ENCODE peak calls at places on chromosomes 13 and 19, in five cellular contexts. N is stimulated activated CD4-positive, alpha-beta T cell treated with anti-CD3 and anti-CD28 coated beads, Interleukin-12 subunit alpha, Interleukin-12 subunit beta, amount 100 ng/mL, for 4 hours; B is mesenchymal stem cell; I is RKO; G is lower lobe of right lung. F is an unnamed sample.

GRCh38 chr19:10226376-10227214 is 4.5 kb downstream of the S1PR2 start:
- DNase-seq in G (peak), B (peak), I (no peak), N (no peak), F (no peak)

GRCh38 chr19:289651-290538 is 1.3 kb downstream of the PLPP2 start:
- DNase-seq in I (peak), N (no peak), B (peak), G (peak), F (peak)

GRCh38 chr19:6402834-6403608 is 10.1 kb upstream of the GTF2F1 start:
- DNase-seq in N (no peak), G (no peak), I (no peak), B (no peak), F (no peak)

GRCh38 chr13:27211771-27212364 is 39.5 kb upstream of the RPL21 start:
- DNase-seq in G (no peak), I (peak), N (no peak), B (peak), F (no peak)

GRCh38 chr19:33302974-33303790 is 848 bp upstream of the CEBPA start:
- DNase-seq in G (peak), N (no peak), B (peak), I (peak), F (peak)

GRCh38 chr19:10864538-10864899 is 6.8 kb upstream of the CARM1 start:
- DNase-seq in N (peak), I (peak), G (peak), B (peak), F (peak)

GRCh38 chr13:59364508-59365187 is 799.1 kb downstream of the DIAPH3 start:
- DNase-seq in G (no peak), I (no peak), N (no peak), B (no peak), F (no peak)

GRCh38 chr13:51644649-51645048 is 60.4 kb downstream of the WDFY2 start:
- DNase-seq in I (no peak), B (peak), N (no peak), G (no peak), F (no peak)

GRCh38 chr13:26036383-26036782 is 15.4 kb downstream of the SHISA2 start:
- DNase-seq in B (no peak), N (no peak), G (no peak), I (no peak), F (no peak)

GRCh38 chr19:55370305-55370988 is at the start of gene IL11:
- DNase-seq in I (peak), N (no peak), B (peak), G (no peak), F (no peak)

GRCh38 chr19:31220540-31220939 is 128.7 kb downstream of the TSHZ3 start:
- DNase-seq in B (no peak), G (no peak), N (no peak), I (peak), F (no peak)

GRCh38 chr13:99661791-99662190 is 160.5 kb downstream of the TM9SF2 start:
- DNase-seq in N (no peak), G (no peak), B (no peak), I (no peak), F (no peak)

GRCh38 chr13:73870970-73871935 is 263.0 kb downstream of the KLF12 start:
- DNase-seq in B (peak), N (no peak), I (peak), G (no peak), F (no peak)

GRCh38 chr19:55345818-55346724 is 6.4 kb downstream of the KMT5C start:
- DNase-seq in G (peak), I (no peak), N (no peak), B (no peak), F (no peak)

GRCh38 chr19:46919324-46919723 is 58.5 kb downstream of the ARHGAP35 start:
- DNase-seq in N (no peak), I (peak), B (peak), G (no peak), F (no peak)

GRCh38 chr19:13835791-13836723 is 40.8 kb downstream of the ZSWIM4 start:
- DNase-seq in N (no peak), I (no peak), B (peak), G (peak), F (no peak)

GRCh38 chr13:30192320-30193093 is 114.8 kb downstream of the KATNAL1 start:
- DNase-seq in I (no peak), N (no peak), B (no peak), G (no peak), F (no peak)

GRCh38 chr13:26498524-26499208 is 58.8 kb upstream of the WASF3 start:
- DNase-seq in I (no peak), G (no peak), N (no peak), B (peak), F (no peak)

GRCh38 chr13:45807520-45808099 is 43.9 kb downstream of the SIAH3 start:
- DNase-seq in B (peak), N (no peak), I (peak), G (no peak), F (peak)

GRCh38 chr13:31093145-31093885 is 68.4 kb downstream of the HSPH1 start:
- DNase-seq in G (no peak), B (no peak), N (no peak), I (no peak), F (no peak)

GRCh38 chr19:29404951-29405727 is 120.7 kb upstream of the VSTM2B start:
- DNase-seq in G (no peak), N (no peak), B (no peak), I (no peak), F (no peak)

GRCh38 chr13:22040810-22041364 is 370.0 kb downstream of the FGF9 start:
- DNase-seq in I (no peak), G (peak), N (no peak), B (peak), F (no peak)